ENCODE peak calls at places on chromosomes 7 and 10, in four cellular contexts. X is iris pigment epithelial cell, C is astrocyte, N is NCI-H1417. E is an unnamed sample.

GRCh38 chr10:3486346-3487065 is 298.5 kb downstream of the KLF6 start:
- DNase-seq in X (peak; percentile 49), C (peak; percentile 67), N (peak; percentile 72), E (no peak)

GRCh38 chr7:108592633-108593277 is 23.1 kb downstream of the DNAJB9 start:
- DNase-seq in X (peak; percentile 12), C (no peak), N (peak; percentile 92), E (peak; percentile 18)

GRCh38 chr10:31118561-31118960 is 86.9 kb upstream of the ZNF438 start:
- DNase-seq in X (peak; percentile 73), C (peak; percentile 90), N (no peak), E (no peak)

GRCh38 chr10:79608505-79609375 is 2.0 kb upstream of the SFTPA1 start:
- DNase-seq in X (peak; percentile 4), C (peak; percentile 0), N (peak; percentile 23), E (no peak)

GRCh38 chr10:94150541-94151184 is 156.9 kb downstream of the PLCE1 start:
- DNase-seq in X (no peak), C (no peak), N (peak; percentile 6), E (no peak)

GRCh38 chr7:156751319-156751718 is 110.7 kb downstream of the RNF32 start:
- DNase-seq in X (peak; percentile 96), C (peak; percentile 99), N (no peak), E (no peak)

GRCh38 chr7:6323936-6324701 is 51.7 kb upstream of the CYTH3 start:
- DNase-seq in X (no peak), C (peak; percentile 6), N (no peak), E (no peak)

GRCh38 chr10:101016814-101017213 is 14.1 kb downstream of the PDZD7 start:
- DNase-seq in X (no peak), C (no peak), N (no peak), E (no peak)

GRCh38 chr10:30188101-30188500 is 128.7 kb upstream of the JCAD start:
- DNase-seq in X (no peak), C (no peak), N (no peak), E (no peak)

GRCh38 chr7:110944966-110945644 is 145.8 kb upstream of the LRRN3 start:
- DNase-seq in X (no peak), C (peak; percentile 8), N (no peak), E (no peak)

GRCh38 chr10:103542764-103543616 is 49.5 kb downstream of the NEURL1 start:
- DNase-seq in X (peak; percentile 35), C (peak; percentile 21), N (peak; percentile 89), E (peak; percentile 45)

GRCh38 chr7:24700446-24701044 is 56.7 kb downstream of the GSDME start:
- DNase-seq in X (peak; percentile 37), C (peak; percentile 83), N (peak; percentile 35), E (no peak)

GRCh38 chr10:34360984-34361383 is 454.1 kb downstream of the PARD3 start:
- DNase-seq in X (no peak), C (no peak), N (no peak), E (no peak)

E was measured in frontal cortex.